ENCODE peak calls at places on chromosomes 3 and 15, in five cellular contexts. One of them, this sample, is unnamed.

GRCh38 chr3:128321418-128321817 is 145.3 kb downstream of the DNAJB8 start:
- DNase-seq in adrenal gland: no peak
- DNase-seq in T-helper 1 cell: no peak
- DNase-seq in T-helper 9 cell: no peak
- DNase-seq in AML-193: no peak
- DNase-seq in this sample: no peak

GRCh38 chr3:138946554-138947302 is at the start of the genes FOXL2 and FOXL2NB:
- DNase-seq in adrenal gland: peak
- DNase-seq in T-helper 1 cell: no peak
- DNase-seq in T-helper 9 cell: no peak
- DNase-seq in AML-193: no peak
- DNase-seq in this sample: peak

GRCh38 chr3:42115223-42115622 is 24.1 kb downstream of the TRAK1 start:
- DNase-seq in adrenal gland: no peak
- DNase-seq in T-helper 1 cell: no peak
- DNase-seq in T-helper 9 cell: no peak
- DNase-seq in AML-193: no peak
- DNase-seq in this sample: no peak

GRCh38 chr15:67992834-67993233 is 61.3 kb upstream of the PIAS1 start:
- DNase-seq in adrenal gland: no peak
- DNase-seq in T-helper 1 cell: no peak
- DNase-seq in T-helper 9 cell: no peak
- DNase-seq in AML-193: no peak
- DNase-seq in this sample: no peak

GRCh38 chr3:38297947-38298711 is 16.0 kb downstream of the SLC22A14 start:
- DNase-seq in adrenal gland: no peak
- DNase-seq in T-helper 1 cell: no peak
- DNase-seq in T-helper 9 cell: no peak
- DNase-seq in AML-193: peak
- DNase-seq in this sample: peak

GRCh38 chr15:82743810-82744209 is 34.1 kb upstream of the AP3B2 start:
- DNase-seq in adrenal gland: no peak
- DNase-seq in T-helper 1 cell: no peak
- DNase-seq in T-helper 9 cell: no peak
- DNase-seq in AML-193: no peak
- DNase-seq in this sample: no peak

GRCh38 chr3:48950051-48950450 is 31.4 kb downstream of the ARIH2 start:
- DNase-seq in adrenal gland: no peak
- DNase-seq in T-helper 1 cell: no peak
- DNase-seq in T-helper 9 cell: no peak
- DNase-seq in AML-193: no peak
- DNase-seq in this sample: no peak

GRCh38 chr3:185930393-185931107 is 7.3 kb downstream of the TRA2B start:
- DNase-seq in adrenal gland: no peak
- DNase-seq in T-helper 1 cell: no peak
- DNase-seq in T-helper 9 cell: no peak
- DNase-seq in AML-193: no peak
- DNase-seq in this sample: no peak

GRCh38 chr3:13160619-13161018 is 87.4 kb upstream of the IQSEC1 start:
- DNase-seq in adrenal gland: no peak
- DNase-seq in T-helper 1 cell: no peak
- DNase-seq in T-helper 9 cell: no peak
- DNase-seq in AML-193: no peak
- DNase-seq in this sample: no peak

GRCh38 chr3:23055733-23056376 is 147.3 kb upstream of the UBE2E2 start:
- DNase-seq in adrenal gland: no peak
- DNase-seq in T-helper 1 cell: no peak
- DNase-seq in T-helper 9 cell: no peak
- DNase-seq in AML-193: no peak
- DNase-seq in this sample: no peak

GRCh38 chr3:35067750-35068149 is 571.6 kb upstream of the ARPP21 start:
- DNase-seq in adrenal gland: no peak
- DNase-seq in T-helper 1 cell: no peak
- DNase-seq in T-helper 9 cell: no peak
- DNase-seq in AML-193: no peak
- DNase-seq in this sample: no peak

GRCh38 chr3:21256932-21257331 is 494.1 kb downstream of the ZNF385D start:
- DNase-seq in adrenal gland: no peak
- DNase-seq in T-helper 1 cell: no peak
- DNase-seq in T-helper 9 cell: no peak
- DNase-seq in AML-193: no peak
- DNase-seq in this sample: no peak

GRCh38 chr3:169362261-169362660 is 301.3 kb downstream of the MECOM start:
- DNase-seq in adrenal gland: no peak
- DNase-seq in T-helper 1 cell: no peak
- DNase-seq in T-helper 9 cell: no peak
- DNase-seq in AML-193: no peak
- DNase-seq in this sample: no peak

GRCh38 chr3:195447205-195447604 is 4.4 kb upstream of the ACAP2 start:
- DNase-seq in adrenal gland: no peak
- DNase-seq in T-helper 1 cell: no peak
- DNase-seq in T-helper 9 cell: no peak
- DNase-seq in AML-193: no peak
- DNase-seq in this sample: no peak

GRCh38 chr3:113697192-113698090 is 999 bp upstream of the USF3 start:
- DNase-seq in adrenal gland: peak
- DNase-seq in T-helper 1 cell: no peak
- DNase-seq in T-helper 9 cell: no peak
- DNase-seq in AML-193: peak
- DNase-seq in this sample: no peak

GRCh38 chr3:37997791-37998370 is 7.3 kb downstream of the VILL start:
- DNase-seq in adrenal gland: peak
- DNase-seq in T-helper 1 cell: no peak
- DNase-seq in T-helper 9 cell: no peak
- DNase-seq in AML-193: no peak
- DNase-seq in this sample: no peak

GRCh38 chr3:194384569-194385001 is 14.5 kb downstream of the GP5 start:
- DNase-seq in adrenal gland: no peak
- DNase-seq in T-helper 1 cell: no peak
- DNase-seq in T-helper 9 cell: no peak
- DNase-seq in AML-193: no peak
- DNase-seq in this sample: no peak

GRCh38 chr15:75214293-75215096 is 12.8 kb downstream of the C15orf39 start:
- DNase-seq in adrenal gland: no peak
- DNase-seq in T-helper 1 cell: no peak
- DNase-seq in T-helper 9 cell: no peak
- DNase-seq in AML-193: no peak
- DNase-seq in this sample: no peak

GRCh38 chr15:49242820-49243219 is 72.8 kb downstream of the GALK2 start:
- DNase-seq in adrenal gland: peak
- DNase-seq in T-helper 1 cell: no peak
- DNase-seq in T-helper 9 cell: no peak
- DNase-seq in AML-193: no peak
- DNase-seq in this sample: no peak

GRCh38 chr3:48599077-48599501 is 4.0 kb upstream of the COL7A1 start:
- DNase-seq in adrenal gland: no peak
- DNase-seq in T-helper 1 cell: no peak
- DNase-seq in T-helper 9 cell: no peak
- DNase-seq in AML-193: no peak
- DNase-seq in this sample: no peak

GRCh38 chr15:99997112-99997651 is 263.9 kb upstream of the LYSMD4 start:
- DNase-seq in adrenal gland: no peak
- DNase-seq in T-helper 1 cell: no peak
- DNase-seq in T-helper 9 cell: no peak
- DNase-seq in AML-193: no peak
- DNase-seq in this sample: no peak

GRCh38 chr15:39511915-39512260 is 69.0 kb upstream of the THBS1 start:
- DNase-seq in adrenal gland: no peak
- DNase-seq in T-helper 1 cell: no peak
- DNase-seq in T-helper 9 cell: no peak
- DNase-seq in AML-193: no peak
- DNase-seq in this sample: no peak

GRCh38 chr15:75232826-75233503 is 25.2 kb upstream of the GOLGA6C start:
- DNase-seq in adrenal gland: no peak
- DNase-seq in T-helper 1 cell: no peak
- DNase-seq in T-helper 9 cell: no peak
- DNase-seq in AML-193: no peak
- DNase-seq in this sample: no peak

GRCh38 chr3:44114142-44114541 is 127.5 kb upstream of the TOPAZ1 start:
- DNase-seq in adrenal gland: peak
- DNase-seq in T-helper 1 cell: no peak
- DNase-seq in T-helper 9 cell: peak
- DNase-seq in AML-193: no peak
- DNase-seq in this sample: peak

GRCh38 chr3:71658131-71658530 is 67.1 kb downstream of the EIF4E3 start:
- DNase-seq in adrenal gland: peak
- DNase-seq in T-helper 1 cell: no peak
- DNase-seq in T-helper 9 cell: no peak
- DNase-seq in AML-193: no peak
- DNase-seq in this sample: no peak

This sample was measured in CD4-positive, alpha-beta memory T cell.